ENCODE peak calls at places on chromosomes 16 and 17, in nine cellular contexts. H is A549, K is adrenal gland, Y is ovary, D is vagina, B is HCT116, Z is transverse colon, A is sigmoid colon, F is heart left ventricle. X is an unnamed sample.

GRCh38 chr16:10297341-10298006 is 88.4 kb upstream of the ATF7IP2 start:
- DNase-seq in H (no peak), K (no peak), Y (no peak), D (no peak), B (no peak), Z (peak; percentile 32), A (no peak), F (no peak), X (peak; percentile 18)

GRCh38 chr16:23827245-23827543 is 8.6 kb upstream of the PRKCB start:
- DNase-seq in H (no peak), K (no peak), Y (no peak), D (no peak), B (no peak), Z (no peak), A (no peak), F (no peak), X (no peak)

GRCh38 chr16:1003551-1004347 is 22.2 kb downstream of the SOX8 start:
- DNase-seq in H (no peak), K (no peak), Y (no peak), D (no peak), B (no peak), Z (no peak), A (no peak), F (no peak), X (no peak)

GRCh38 chr17:48134912-48135480 is 27.4 kb downstream of the SNX11 start:
- DNase-seq in H (no peak), K (no peak), Y (no peak), D (no peak), B (no peak), Z (no peak), A (no peak), F (no peak), X (peak; percentile 15)

GRCh38 chr16:10688291-10688690 is 6.4 kb downstream of the TEKT5 start:
- DNase-seq in H (no peak), K (no peak), Y (no peak), D (no peak), B (no peak), Z (peak; percentile 70), A (no peak), F (no peak), X (no peak)

GRCh38 chr17:27413295-27413694 is 43.0 kb upstream of the KSR1 start:
- DNase-seq in H (no peak), K (no peak), Y (no peak), D (no peak), B (no peak), Z (no peak), A (no peak), F (no peak), X (no peak)

GRCh38 chr17:72370819-72371218 is 250.0 kb downstream of the SOX9 start:
- DNase-seq in H (peak; percentile 60), K (no peak), Y (no peak), D (no peak), B (no peak), Z (no peak), A (no peak), F (no peak), X (no peak)

GRCh38 chr17:79019631-79020584 is 4.1 kb upstream of the C1QTNF1 start:
- DNase-seq in H (peak; percentile 71), K (peak; percentile 51), Y (peak; percentile 65), D (no peak), B (peak; percentile 76), Z (peak; percentile 69), A (peak; percentile 85), F (peak; percentile 58), X (peak; percentile 93)

GRCh38 chr17:45410144-45411091 is 22.3 kb downstream of the ARHGAP27 start:
- DNase-seq in H (no peak), K (peak; percentile 33), Y (no peak), D (no peak), B (no peak), Z (peak; percentile 51), A (no peak), F (peak; percentile 63), X (no peak)

GRCh38 chr17:12961655-12962054 is 56.2 kb downstream of the ELAC2 start:
- DNase-seq in H (no peak), K (no peak), Y (no peak), D (no peak), B (no peak), Z (no peak), A (no peak), F (no peak), X (no peak)

GRCh38 chr17:63442549-63443035 is 3.5 kb downstream of the CYB561 start:
- DNase-seq in H (no peak), K (peak; percentile 45), Y (no peak), D (no peak), B (no peak), Z (no peak), A (no peak), F (no peak), X (no peak)

GRCh38 chr17:60514053-60514452 is 12.0 kb downstream of the APPBP2 start:
- DNase-seq in H (no peak), K (no peak), Y (no peak), D (no peak), B (no peak), Z (no peak), A (no peak), F (no peak), X (no peak)

GRCh38 chr16:52617591-52617990 is 70.6 kb upstream of the TOX3 start:
- DNase-seq in H (no peak), K (no peak), Y (no peak), D (no peak), B (no peak), Z (no peak), A (no peak), F (no peak), X (no peak)

GRCh38 chr17:59800530-59800942 is 92.2 kb downstream of the TUBD1 start:
- DNase-seq in H (no peak), K (no peak), Y (no peak), D (no peak), B (peak; percentile 21), Z (no peak), A (no peak), F (no peak), X (no peak)

GRCh38 chr17:35003778-35004177 is 23.5 kb downstream of the LIG3 start:
- DNase-seq in H (no peak), K (no peak), Y (no peak), D (no peak), B (no peak), Z (no peak), A (no peak), F (no peak), X (no peak)

DNA sequence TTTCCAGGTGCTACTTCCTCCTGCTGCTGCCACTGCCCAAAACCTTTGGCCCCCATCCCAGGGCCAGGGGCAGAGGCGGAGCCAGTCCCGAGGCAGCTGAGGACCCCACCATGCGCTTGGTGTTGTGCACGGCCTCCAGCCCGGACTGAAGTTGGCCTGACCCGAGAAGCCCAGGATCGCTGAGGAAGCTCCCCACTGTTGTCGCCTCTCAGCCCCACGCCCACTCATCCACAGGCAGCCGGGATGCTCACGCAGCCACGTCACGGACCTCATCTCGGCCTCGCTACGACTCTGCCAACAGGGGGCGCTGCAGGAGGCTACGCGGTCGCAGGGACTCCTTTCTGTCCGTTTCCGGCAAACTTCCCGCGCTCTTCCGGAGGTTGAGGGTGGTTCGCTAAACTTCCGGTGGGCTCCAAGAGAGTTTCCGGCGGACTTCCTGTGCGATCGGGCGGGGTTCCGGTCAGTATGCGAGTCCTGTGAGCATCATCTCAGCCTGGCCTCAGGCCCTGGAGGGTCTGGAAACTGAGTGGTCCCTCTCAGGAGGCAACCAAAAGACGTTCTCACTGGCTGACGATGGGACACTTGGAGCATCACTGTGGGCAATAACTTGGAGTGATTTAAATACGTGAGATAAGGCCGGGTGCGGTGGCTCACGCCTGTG is 12.4 kb downstream of the ZG16B start:
- DNase-seq in H (no peak), K (peak; percentile 48), Y (peak; percentile 61), D (no peak), B (peak; percentile 98), Z (peak; percentile 52), A (peak; percentile 69), F (peak; percentile 35), X (no peak)
- TF ChIP-seq POLR2A in H (no peak), K (no peak), Y (no peak), D (no peak), B (peak; percentile 47), Z (no peak), A (no peak), F (no peak), X (no peak)

GRCh38 chr17:38702166-38702899 is 2.7 kb upstream of the MLLT6 start:
- DNase-seq in H (peak; percentile 94), K (peak; percentile 87), Y (peak; percentile 88), D (no peak), B (peak; percentile 73), Z (peak; percentile 91), A (peak; percentile 92), F (peak; percentile 91), X (peak; percentile 81)
- H3K4me3 ChIP-seq in H (peak overlapping the region; percentile 56), K (peak overlapping the region; percentile 74), Y (peak overlapping the region; percentile 86), D (peak overlapping the region; percentile 97), B (peak overlapping the region; percentile 77), Z (peak overlapping the region; percentile 94), A (peak overlapping the region; percentile 98), F (peak overlapping the region; percentile 45), X (peak overlapping the region; percentile 52)

DNA sequence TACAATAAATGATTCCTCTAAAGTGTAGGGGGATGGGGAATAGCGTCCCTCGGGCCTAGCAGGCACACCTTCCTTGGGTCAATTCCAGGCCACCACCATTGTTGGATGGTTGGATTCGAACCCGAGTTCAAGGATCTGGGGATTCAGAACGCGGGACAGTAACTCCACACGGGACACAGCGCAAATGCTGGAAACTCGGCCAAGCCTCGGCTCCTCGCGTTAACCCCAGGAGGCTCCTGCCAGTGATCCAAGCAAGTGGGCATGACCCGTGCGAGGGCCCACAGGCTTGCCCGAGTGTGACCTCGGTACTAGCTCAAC is 589 bp downstream of the B9D1 start:
- DNase-seq in H (no peak), K (no peak), Y (no peak), D (no peak), B (no peak), Z (no peak), A (no peak), F (peak; percentile 27), X (no peak)
- TF ChIP-seq POLR2A in H (peak; percentile 37), K (no peak), Y (no peak), D (no peak), B (no peak), Z (no peak), A (no peak), F (no peak), X (no peak)

GRCh38 chr17:50891577-50891989 is 25.4 kb upstream of the TOB1 start:
- DNase-seq in H (no peak), K (no peak), Y (no peak), D (no peak), B (no peak), Z (no peak), A (no peak), F (no peak), X (no peak)

GRCh38 chr17:50889528-50890118 is 23.5 kb upstream of the TOB1 start:
- DNase-seq in H (no peak), K (no peak), Y (no peak), D (no peak), B (no peak), Z (no peak), A (no peak), F (no peak), X (no peak)

GRCh38 chr17:50892101-50892776 is 26.1 kb upstream of the TOB1 start:
- DNase-seq in H (no peak), K (no peak), Y (no peak), D (no peak), B (no peak), Z (no peak), A (no peak), F (no peak), X (no peak)

GRCh38 chr17:50890675-50891516 is 24.7 kb upstream of the TOB1 start:
- DNase-seq in H (peak; percentile 55), K (no peak), Y (no peak), D (no peak), B (peak; percentile 47), Z (no peak), A (no peak), F (no peak), X (no peak)

GRCh38 chr17:50893183-50893993 is 27.2 kb upstream of the TOB1 start:
- DNase-seq in H (peak; percentile 55), K (no peak), Y (no peak), D (no peak), B (peak; percentile 71), Z (peak; percentile 46), A (peak; percentile 92), F (no peak), X (no peak)
- H3K4me3 ChIP-seq in H (no peak overlapping the region), K (no peak overlapping the region), Y (no peak overlapping the region), D (no peak overlapping the region), B (no peak overlapping the region), Z (no peak overlapping the region), A (no peak overlapping the region), F (no peak overlapping the region), X (no peak overlapping the region)

X was measured in lower leg skin.